ENCODE peak calls at places on chromosomes 11 and 22, in five cellular contexts. B is spleen, C is skeletal muscle cell, V is coronary artery, N is AG04449. W is an unnamed sample.

GRCh38 chr11:8959546-8960166 is 4.6 kb downstream of the TMEM9B start:
- DNase-seq in C (peak; percentile 39), V (no peak), N (peak; percentile 69), B (no peak), W (peak; percentile 68)

GRCh38 chr22:49967333-49968241 is 7.0 kb downstream of the PIM3 start:
- DNase-seq in N (no peak), V (peak; percentile 77), C (no peak), B (peak; percentile 87), W (no peak)

GRCh38 chr11:74338963-74339362 is 27.5 kb upstream of the P4HA3 start:
- DNase-seq in C (no peak), B (no peak), V (no peak), N (no peak), W (no peak)

GRCh38 chr11:65014146-65014960 is at the start of gene ARL2:
- DNase-seq in V (peak; percentile 81), N (no peak), B (peak; percentile 95), C (no peak), W (no peak)

GRCh38 chr11:91978747-91979146 is 245.9 kb upstream of the FAT3 start:
- DNase-seq in B (no peak), V (no peak), N (peak; percentile 12), C (no peak), W (no peak)

GRCh38 chr11:114197799-114198500 is 98.2 kb upstream of the NNMT start:
- DNase-seq in N (no peak), V (peak; percentile 91), B (peak; percentile 64), C (peak; percentile 98), W (peak; percentile 54)

GRCh38 chr11:68780829-68781228 is 29.5 kb upstream of the TESMIN start:
- DNase-seq in V (no peak), B (no peak), C (no peak), N (no peak), W (no peak)

GRCh38 chr11:77332259-77332658 is 30.8 kb upstream of the GDPD4 start:
- DNase-seq in C (no peak), B (no peak), V (no peak), N (no peak), W (no peak)

GRCh38 chr22:24553597-24554315 is 1.2 kb downstream of the GUCD1 start:
- DNase-seq in N (no peak), C (no peak), V (no peak), B (peak; percentile 76), W (no peak)

GRCh38 chr22:20503816-20504215 is 3.6 kb upstream of the MED15 start:
- DNase-seq in C (no peak), N (no peak), B (no peak), V (no peak), W (no peak)

GRCh38 chr11:14587203-14587602 is 56.4 kb upstream of the PDE3B start:
- DNase-seq in V (no peak), N (no peak), C (no peak), B (no peak), W (no peak)

GRCh38 chr22:45006873-45007246 is 2.9 kb downstream of the PHF21B start:
- DNase-seq in C (no peak), N (no peak), V (no peak), B (no peak), W (no peak)

GRCh38 chr11:101445761-101446160 is 138.0 kb downstream of the TRPC6 start:
- DNase-seq in C (no peak), V (no peak), B (no peak), N (no peak), W (no peak)

GRCh38 chr22:42560781-42561180 is 7.0 kb downstream of the SERHL2 start:
- DNase-seq in C (no peak), B (no peak), N (no peak), V (no peak), W (no peak)

GRCh38 chr11:5226732-5227327 is at the start of gene HBB:
- DNase-seq in V (no peak), C (no peak), B (no peak), N (no peak), W (no peak)
- H3K4me3 ChIP-seq in V (no peak within 1 kb of the TSS), C (no peak within 1 kb of the TSS), B (no peak within 1 kb of the TSS), N (no peak within 1 kb of the TSS), W (no peak within 1 kb of the TSS)

GRCh38 chr11:124760806-124761205 is 1.3 kb downstream of the ESAM start:
- DNase-seq in B (no peak), N (no peak), V (no peak), C (no peak), W (no peak)

GRCh38 chr11:124760205-124760652 is 1.9 kb downstream of the ESAM start:
- DNase-seq in B (peak; percentile 90), N (no peak), C (no peak), V (no peak), W (no peak)

GRCh38 chr11:124761301-124762021 is 629 bp downstream of the ESAM start:
- DNase-seq in C (no peak), N (no peak), V (no peak), B (no peak), W (no peak)

GRCh38 chr11:124758355-124759267 is 3.5 kb downstream of the ESAM start:
- DNase-seq in B (peak; percentile 94), V (no peak), C (no peak), N (no peak), W (no peak)

DNA sequence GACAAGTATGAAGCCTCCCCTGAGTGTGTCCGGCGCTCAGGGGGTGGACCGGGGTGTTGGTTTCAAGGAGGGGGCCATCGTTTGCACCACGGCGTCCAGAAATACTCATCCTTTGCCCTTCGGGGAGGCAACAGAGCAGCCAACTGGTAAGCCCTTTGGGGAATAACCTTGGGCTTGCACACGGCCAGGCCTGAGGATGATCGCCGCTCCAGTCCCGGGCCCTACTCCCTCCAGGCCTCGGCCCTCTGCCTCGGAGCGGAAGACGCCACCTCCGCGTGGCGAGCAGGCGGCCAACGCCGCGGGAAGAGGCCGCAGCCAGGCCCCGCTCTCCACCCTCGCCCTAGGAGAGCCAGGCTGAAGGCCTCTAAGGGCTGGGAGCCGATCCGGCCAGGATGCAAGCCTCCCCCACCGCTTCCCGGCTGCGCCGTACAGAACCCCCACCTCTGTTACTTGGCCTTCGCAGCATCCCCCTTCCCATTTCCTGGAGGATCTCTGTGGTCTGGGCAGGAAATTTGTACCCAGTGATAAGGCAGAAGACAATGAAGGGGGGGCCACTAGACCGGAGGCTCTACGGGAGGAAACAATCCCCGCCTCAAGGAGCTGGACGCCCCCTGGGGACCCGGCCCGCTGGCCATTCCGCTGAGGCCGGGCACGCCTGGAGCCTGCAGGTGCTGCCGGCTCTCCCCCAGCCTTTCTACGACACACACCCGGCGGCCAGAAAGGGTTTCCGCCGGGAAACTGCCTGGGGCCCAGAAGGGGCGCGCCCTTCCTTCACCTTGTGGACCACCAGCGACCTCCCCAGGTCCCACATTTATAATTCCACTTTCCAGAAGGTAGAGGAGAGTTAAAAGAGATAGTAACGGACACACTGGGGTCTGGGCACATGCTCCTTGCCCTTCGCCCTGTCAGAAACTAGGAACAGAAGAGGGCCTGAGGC is 2.6 kb downstream of the ESAM start:
- DNase-seq in B (peak; percentile 83), C (no peak), N (no peak), V (peak; percentile 75), W (no peak)
- H3K4me3 ChIP-seq in B (peak overlapping the region; percentile 63), C (no peak overlapping the region), N (no peak overlapping the region), V (peak overlapping the region; percentile 92), W (no peak overlapping the region)

GRCh38 chr22:46012881-46013281 is 35.9 kb upstream of the WNT7B start:
- DNase-seq in C (no peak), V (peak; percentile 74), B (peak; percentile 81), N (no peak), W (no peak)
- H3K4me3 ChIP-seq in C (no peak overlapping the region), V (peak overlapping the region; percentile 88), B (no peak overlapping the region), N (no peak overlapping the region), W (no peak overlapping the region)

DNA sequence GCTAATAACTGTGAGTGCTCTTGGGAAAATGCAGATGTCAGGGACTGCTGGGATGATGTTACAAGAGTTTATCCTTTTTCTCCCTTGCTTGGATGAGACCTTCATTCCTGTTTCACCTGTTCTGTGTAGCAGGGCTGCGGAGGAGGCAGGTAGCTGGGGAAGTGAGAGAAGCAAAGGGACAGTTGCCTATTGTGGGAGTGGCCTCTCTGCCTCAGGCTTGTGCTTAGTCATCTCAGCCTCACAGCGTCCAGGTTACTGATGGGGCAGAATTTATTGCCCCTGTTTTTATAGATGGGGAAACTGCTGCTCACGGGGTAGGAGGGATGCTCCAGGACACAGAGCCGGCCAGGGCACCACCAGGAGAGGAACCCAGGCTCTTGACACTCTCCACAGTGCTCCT is 1.7 kb downstream of the STX3 start:
- DNase-seq in V (no peak), N (no peak), C (no peak), B (peak; percentile 76), W (no peak)
- H3K4me3 ChIP-seq in V (peak overlapping the region; percentile 79), N (no peak overlapping the region), C (no peak overlapping the region), B (peak overlapping the region; percentile 79), W (peak overlapping the region; percentile 22)